ENCODE peak calls at places on chromosomes 6 and 20, in seven cellular contexts. X is HCT116, A is neural progenitor cell, Z is GM23248, J is GM23338, S is PC-3, F is MM.1S. W is an unnamed sample.

GRCh38 chr6:144897441-144897921 is 612.3 kb downstream of the UTRN start:
- DNase-seq in X (peak; percentile 94), A (no peak), Z (peak; percentile 93), J (no peak), S (peak; percentile 94), F (no peak), W (peak; percentile 16)

GRCh38 chr6:142856857-142857608 is 87.9 kb downstream of the HIVEP2 start:
- DNase-seq in X (no peak), A (no peak), Z (no peak), J (no peak), S (no peak), F (peak; percentile 68), W (no peak)

GRCh38 chr6:118644007-118644406 is 7.4 kb downstream of the CEP85L start:
- DNase-seq in X (no peak), A (no peak), Z (peak; percentile 67), J (no peak), S (no peak), F (no peak), W (no peak)

GRCh38 chr6:72784071-72784470 is 162.2 kb downstream of the KCNQ5 start:
- DNase-seq in X (no peak), A (no peak), Z (peak; percentile 47), J (no peak), S (no peak), F (no peak), W (no peak)

GRCh38 chr20:55216525-55217242 is 741.3 kb downstream of the DOK5 start:
- DNase-seq in X (no peak), A (no peak), Z (no peak), J (no peak), S (peak; percentile 6), F (no peak), W (no peak)

GRCh38 chr20:54611701-54612487 is 136.5 kb downstream of the DOK5 start:
- DNase-seq in X (no peak), A (no peak), Z (no peak), J (no peak), S (no peak), F (no peak), W (peak; percentile 45)

GRCh38 chr6:28729501-28730402 is 194.0 kb downstream of the TRIM27 start:
- DNase-seq in X (no peak), A (peak; percentile 44), Z (no peak), J (peak; percentile 42), S (no peak), F (no peak), W (no peak)

GRCh38 chr6:129253731-129254130 is 370.8 kb downstream of the LAMA2 start:
- DNase-seq in X (no peak), A (no peak), Z (no peak), J (no peak), S (no peak), F (peak; percentile 70), W (no peak)

GRCh38 chr6:35258858-35259193 is 709 bp upstream of the ZNF76 start:
- DNase-seq in X (peak; percentile 32), A (no peak), Z (peak; percentile 82), J (peak; percentile 67), S (no peak), F (no peak), W (peak; percentile 69)

DNA sequence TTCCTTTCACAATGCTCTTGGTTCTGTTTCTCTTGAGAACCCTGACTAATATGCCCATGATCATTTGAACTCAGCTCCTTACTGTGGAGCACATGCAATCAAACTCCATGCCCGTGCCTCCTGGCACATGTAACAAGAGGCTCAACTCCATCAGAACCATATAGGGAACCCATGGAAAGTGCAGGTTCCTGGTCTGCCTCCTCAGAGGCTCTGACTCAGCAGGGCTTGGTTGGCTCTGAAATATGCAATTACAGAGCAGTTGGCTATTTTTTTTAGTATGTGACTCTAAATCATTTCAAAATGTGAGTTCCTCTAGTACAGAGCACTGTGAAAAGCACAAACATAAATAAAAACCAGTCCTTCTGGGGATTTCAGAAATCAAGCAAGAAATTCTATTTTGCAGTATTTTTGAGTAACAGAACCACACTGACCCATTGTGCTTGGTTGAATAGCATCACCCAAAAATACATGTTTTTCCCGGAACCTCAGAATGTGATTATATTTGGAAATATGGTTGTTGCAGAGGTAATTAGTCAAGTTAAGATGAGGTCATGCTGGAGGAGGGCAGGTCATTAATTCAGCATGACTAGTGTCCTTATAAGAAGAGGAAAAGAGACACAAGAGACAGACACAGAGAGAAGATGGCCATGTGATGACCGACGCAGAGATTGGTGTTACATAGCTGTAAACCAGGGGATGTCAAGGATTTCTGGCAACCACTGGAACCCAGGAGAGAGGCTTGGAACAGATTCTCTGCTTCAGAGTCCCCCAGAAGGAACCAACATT is 13.2 kb upstream of the MAP3K4 start:
- DNase-seq in X (no peak), A (no peak), Z (peak; percentile 94), J (no peak), S (no peak), F (no peak), W (no peak)
- TF ChIP-seq EZH2phosphoT487 in X (no peak), A (no peak), Z (no peak), J (no peak), S (no peak), F (no peak), W (no peak)

GRCh38 chr6:30073489-30074240 is 1.9 kb downstream of the RNF39 start:
- DNase-seq in X (no peak), A (no peak), Z (no peak), J (no peak), S (peak; percentile 16), F (no peak), W (peak; percentile 35)

GRCh38 chr6:30075987-30076311 is 380 bp upstream of the RNF39 start:
- DNase-seq in X (no peak), A (no peak), Z (no peak), J (no peak), S (peak; percentile 89), F (no peak), W (no peak)

GRCh38 chr6:30075094-30075986 is at the start of gene RNF39:
- DNase-seq in X (no peak), A (peak; percentile 59), Z (peak; percentile 29), J (peak; percentile 80), S (peak; percentile 78), F (no peak), W (peak; percentile 58)

GRCh38 chr6:30076333-30076732 is 764 bp upstream of the RNF39 start:
- DNase-seq in X (no peak), A (no peak), Z (no peak), J (no peak), S (no peak), F (no peak), W (no peak)

DNA sequence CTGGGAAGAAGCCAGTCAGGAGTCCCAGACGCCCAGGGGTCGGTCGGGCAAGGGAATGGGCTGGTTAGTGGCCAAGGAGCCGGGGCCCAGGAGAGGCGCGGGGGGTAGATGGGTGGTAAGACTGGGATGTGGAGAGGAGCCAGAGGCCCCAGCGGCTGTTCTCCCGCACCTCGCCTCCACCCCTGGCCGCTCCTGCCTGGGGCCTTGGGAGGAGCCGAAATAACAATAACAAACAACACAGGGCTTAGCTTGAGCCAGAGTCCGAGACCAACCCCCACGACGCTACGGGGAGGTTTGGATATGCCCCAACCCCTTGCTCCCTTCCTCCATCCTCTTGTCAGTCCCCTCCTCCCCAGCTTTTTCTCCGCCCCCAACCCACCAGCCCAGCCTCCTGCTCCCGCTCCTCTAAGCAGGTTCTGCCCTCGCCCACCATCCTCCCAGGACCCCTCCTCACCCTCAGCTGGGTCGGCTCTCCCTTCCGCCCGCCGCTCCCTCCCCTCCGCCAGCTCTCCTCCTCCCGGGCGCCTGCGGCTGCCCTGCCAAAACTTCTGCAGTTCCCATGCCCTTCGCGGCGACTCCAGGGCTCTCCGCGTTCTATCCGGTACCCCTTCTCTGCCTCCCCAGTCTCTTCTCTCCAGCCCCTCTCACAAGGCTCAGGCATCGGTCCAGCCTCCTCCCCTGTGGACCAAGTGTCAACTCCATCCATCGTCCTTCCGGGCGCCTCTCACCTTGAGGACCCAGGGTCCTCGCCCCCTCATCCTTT is 1.1 kb downstream of the RNF39 start:
- DNase-seq in X (no peak), A (peak; percentile 62), Z (peak; percentile 26), J (peak; percentile 78), S (peak; percentile 8), F (no peak), W (peak; percentile 51)
- H3K4me3 ChIP-seq in X (no peak overlapping the region), A (peak overlapping the region; percentile 61), Z (peak overlapping the region; percentile 51), J (peak overlapping the region; percentile 79), S (peak overlapping the region; percentile 75), F (no peak overlapping the region), W (peak overlapping the region; percentile 36)

GRCh38 chr6:150142304-150142656 is 564 bp upstream of the PPP1R14C start:
- DNase-seq in X (no peak), A (peak; percentile 52), Z (peak; percentile 94), J (peak; percentile 54), S (peak; percentile 28), F (no peak), W (no peak)

GRCh38 chr6:150138638-150139037 is 4.2 kb upstream of the PPP1R14C start:
- DNase-seq in X (no peak), A (no peak), Z (no peak), J (peak; percentile 33), S (no peak), F (no peak), W (no peak)

GRCh38 chr6:150142657-150143501 is at the start of gene PPP1R14C:
- DNase-seq in X (no peak), A (peak; percentile 86), Z (peak; percentile 81), J (peak; percentile 82), S (peak; percentile 44), F (no peak), W (peak; percentile 50)

GRCh38 chr6:150139533-150139932 is 3.3 kb upstream of the PPP1R14C start:
- DNase-seq in X (no peak), A (no peak), Z (no peak), J (no peak), S (peak; percentile 13), F (no peak), W (no peak)

GRCh38 chr6:150140236-150140969 is 2.4 kb upstream of the PPP1R14C start:
- DNase-seq in X (no peak), A (no peak), Z (no peak), J (no peak), S (peak; percentile 43), F (no peak), W (no peak)
- TF ChIP-seq EZH2 in X (no peak), A (no peak), Z (no peak), J (no peak), S (no peak), F (no peak), W (no peak)

DNA sequence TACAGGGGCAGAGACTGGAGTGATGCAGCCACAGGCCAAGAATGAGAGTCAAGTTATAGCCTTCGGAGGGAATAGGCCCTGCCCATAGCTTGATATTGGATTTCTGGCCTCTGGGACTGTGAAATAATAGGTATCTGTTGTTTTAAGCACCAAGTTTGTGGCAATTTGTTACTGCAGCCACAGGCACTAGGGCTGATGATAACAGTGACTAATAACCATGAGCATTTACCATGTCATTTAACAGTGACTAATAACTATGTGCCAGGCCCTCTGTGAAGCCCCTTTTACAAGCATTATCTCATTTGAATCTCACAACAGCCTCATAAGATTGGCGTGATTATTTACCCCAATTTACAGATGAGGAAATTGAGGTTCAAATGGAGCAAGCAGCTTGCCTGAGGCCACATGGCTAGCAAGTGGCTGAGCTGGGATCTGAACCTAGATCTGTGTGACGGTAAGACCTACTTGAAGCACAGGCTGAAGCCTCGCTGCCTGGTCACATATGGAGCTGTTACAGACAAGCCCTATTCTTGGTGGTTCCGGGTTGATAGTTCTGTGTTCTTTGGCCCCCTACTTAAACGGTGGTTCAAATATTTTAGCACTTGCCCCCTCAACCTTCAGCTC is 98.5 kb downstream of the ELOVL5 start:
- DNase-seq in X (no peak), A (no peak), Z (peak; percentile 66), J (no peak), S (peak; percentile 81), F (no peak), W (no peak)
- TF ChIP-seq EZH2phosphoT487 in X (no peak), A (no peak), Z (no peak), J (no peak), S (no peak), F (no peak), W (no peak)

GRCh38 chr6:26122005-26122388 is 34.8 kb downstream of the HFE start:
- DNase-seq in X (no peak), A (no peak), Z (no peak), J (no peak), S (no peak), F (no peak), W (no peak)
- H3K4me3 ChIP-seq in X (peak overlapping the region; percentile 70), A (peak overlapping the region; percentile 94), Z (peak overlapping the region; percentile 99), J (peak overlapping the region; percentile 61), S (peak overlapping the region; percentile 96), F (peak overlapping the region; percentile 58), W (peak overlapping the region; percentile 7)

W was measured in hepatocyte.